ENCODE peak calls at places on chromosomes 1 and 21, in six cellular contexts. X is right lobe of liver; L is CD4-positive, alpha-beta memory T cell; O is IMR-90; N is naive thymus-derived CD4-positive, alpha-beta T cell; Z is brain microvascular endothelial cell. E is an unnamed sample.

GRCh38 chr1:221565718-221566117 is 176.2 kb downstream of the DUSP10 start:
- DNase-seq in X (no peak), L (no peak), O (no peak), N (no peak), Z (no peak), E (no peak)

GRCh38 chr1:54985556-54985955 is 5.1 kb downstream of the TMEM61 start:
- DNase-seq in X (no peak), L (no peak), O (no peak), N (no peak), Z (no peak), E (no peak)

GRCh38 chr21:24224411-24224810 is 1382.9 kb downstream of the MRPL39 start:
- DNase-seq in X (no peak), L (no peak), O (no peak), N (no peak), Z (no peak), E (no peak)

GRCh38 chr1:93673159-93673657 is 8.4 kb downstream of the BCAR3 start:
- DNase-seq in X (no peak), L (no peak), O (peak), N (no peak), Z (no peak), E (no peak)

GRCh38 chr1:21492171-21492625 is 17.0 kb upstream of the ALPL start:
- DNase-seq in X (no peak), L (no peak), O (no peak), N (no peak), Z (no peak), E (no peak)

GRCh38 chr1:224168859-224169380 is 14.1 kb upstream of the DEGS1 start:
- DNase-seq in X (peak), L (peak), O (peak), N (peak), Z (peak), E (peak)

GRCh38 chr1:20720631-20721051 is 2.8 kb upstream of the KIF17 start:
- DNase-seq in X (peak), L (no peak), O (no peak), N (no peak), Z (no peak), E (no peak)

GRCh38 chr21:41899431-41900202 is 20.5 kb upstream of the PRDM15 start:
- DNase-seq in X (no peak), L (no peak), O (no peak), N (peak), Z (no peak), E (peak)

GRCh38 chr1:155478270-155478852 is 84.2 kb downstream of the ASH1L start:
- DNase-seq in X (no peak), L (no peak), O (no peak), N (no peak), Z (no peak), E (no peak)

GRCh38 chr1:39992229-39992628 is 37.3 kb downstream of the MFSD2A start:
- DNase-seq in X (no peak), L (no peak), O (peak), N (no peak), Z (peak), E (no peak)

GRCh38 chr1:228150458-228151169 is 884 bp downstream of the GJC2 start:
- DNase-seq in X (peak), L (peak), O (peak), N (no peak), Z (no peak), E (peak)

GRCh38 chr1:171911506-171911905 is 70.2 kb downstream of the DNM3 start:
- DNase-seq in X (no peak), L (no peak), O (no peak), N (no peak), Z (no peak), E (no peak)

GRCh38 chr1:21241761-21242581 is 48.3 kb downstream of the ECE1 start:
- DNase-seq in X (no peak), L (no peak), O (peak), N (no peak), Z (no peak), E (no peak)

GRCh38 chr1:56910441-56910985 is 55.3 kb downstream of the C8B start:
- DNase-seq in X (peak), L (no peak), O (no peak), N (no peak), Z (no peak), E (peak)

GRCh38 chr1:248714248-248714647 is 11.7 kb upstream of the OR14I1 start:
- DNase-seq in X (no peak), L (no peak), O (no peak), N (no peak), Z (no peak), E (no peak)

GRCh38 chr1:236338096-236338495 is 56.0 kb upstream of the EDARADD start:
- DNase-seq in X (no peak), L (no peak), O (peak), N (no peak), Z (peak), E (no peak)

DNA sequence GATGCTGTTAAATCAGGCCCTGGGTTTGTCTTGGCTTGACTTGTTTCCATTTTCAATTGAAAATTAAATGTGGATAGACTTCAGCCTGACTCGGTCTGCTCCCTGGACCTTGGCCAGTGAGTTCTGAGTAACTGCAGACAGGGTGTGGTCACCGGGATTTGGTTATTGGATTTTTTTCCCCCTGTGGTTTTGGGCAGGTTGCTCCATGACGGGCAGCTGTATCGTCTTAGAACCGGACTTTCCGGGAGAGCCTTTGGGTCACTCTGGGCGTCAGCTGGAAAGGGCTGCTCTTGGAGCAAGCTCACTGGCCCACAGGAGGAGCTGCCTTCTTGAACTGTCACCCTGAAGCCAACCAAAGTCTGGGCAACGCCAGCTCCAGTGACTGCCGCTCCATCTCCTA is 75.0 kb downstream of the CLIC6 start:
- DNase-seq in X (no peak), L (no peak), O (peak), N (no peak), Z (peak), E (no peak)
- H3K27ac ChIP-seq in X (no peak), L (no peak), O (no peak), N (no peak), Z (no peak), E (no peak)

GRCh38 chr1:31715097-31715872 is 11.5 kb upstream of the COL16A1 start:
- DNase-seq in X (peak), L (no peak), O (peak), N (no peak), Z (peak), E (peak)
- H3K27ac ChIP-seq in X (peak), L (no peak), O (peak), N (no peak), Z (peak), E (peak)

GRCh38 chr1:25810341-25811299 is 9.1 kb upstream of the MTFR1L start:
- DNase-seq in X (peak), L (peak), O (peak), N (peak), Z (peak), E (peak)
- H3K27ac ChIP-seq in X (no peak), L (no peak), O (no peak), N (no peak), Z (no peak), E (no peak)

GRCh38 chr1:202129453-202130274 is 6.9 kb downstream of the GPR37L1 start:
- DNase-seq in X (no peak), L (no peak), O (no peak), N (no peak), Z (no peak), E (peak)
- H3K27ac ChIP-seq in X (no peak), L (no peak), O (no peak), N (no peak), Z (no peak), E (peak)

GRCh38 chr21:34737115-34737514 is 68.3 kb downstream of the CLIC6 start:
- DNase-seq in X (no peak), L (no peak), O (no peak), N (no peak), Z (no peak), E (no peak)
- H3K27ac ChIP-seq in X (no peak), L (no peak), O (no peak), N (no peak), Z (no peak), E (no peak)

GRCh38 chr1:229199261-229199850 is 71.6 kb upstream of the RAB4A start:
- DNase-seq in X (no peak), L (no peak), O (no peak), N (no peak), Z (no peak), E (no peak)
- H3K27ac ChIP-seq in X (peak), L (no peak), O (no peak), N (no peak), Z (no peak), E (no peak)

GRCh38 chr1:160830321-160831153 is 32.1 kb downstream of the CD244 start:
- DNase-seq in X (peak), L (peak), O (peak), N (peak), Z (peak), E (peak)
- H3K27ac ChIP-seq in X (no peak), L (no peak), O (no peak), N (peak), Z (no peak), E (no peak)

GRCh38 chr1:186404454-186405051 is 28.9 kb downstream of the ODR4 start:
- DNase-seq in X (no peak), L (no peak), O (peak), N (peak), Z (peak), E (no peak)
- H3K27ac ChIP-seq in X (no peak), L (no peak), O (no peak), N (no peak), Z (peak), E (no peak)

DNA sequence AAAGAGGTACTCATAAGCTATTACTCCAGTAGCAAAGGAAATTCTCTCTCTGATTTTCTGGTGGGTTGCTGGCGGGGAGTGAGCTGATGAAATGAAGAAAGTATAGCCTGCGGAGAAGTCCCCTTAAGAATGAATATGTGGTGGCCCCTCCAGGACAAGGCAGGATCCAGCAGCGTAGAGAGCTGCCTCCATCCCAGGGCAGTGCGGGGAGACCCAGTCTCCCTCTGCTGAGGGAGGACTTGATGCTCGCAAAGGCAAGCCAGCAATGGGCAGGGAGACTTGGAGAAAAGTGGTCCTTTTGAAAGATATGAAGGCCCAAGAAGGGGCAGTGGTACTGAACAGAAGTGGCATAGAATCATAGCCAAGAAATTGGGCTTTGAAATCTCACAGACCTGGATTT is 106.0 kb upstream of the SLC44A3 start:
- DNase-seq in X (no peak), L (no peak), O (no peak), N (no peak), Z (no peak), E (no peak)
- H3K27ac ChIP-seq in X (no peak), L (no peak), O (peak), N (no peak), Z (peak), E (no peak)

GRCh38 chr1:184085667-184086066 is 34.1 kb downstream of the TSEN15 start:
- DNase-seq in X (no peak), L (no peak), O (no peak), N (no peak), Z (no peak), E (no peak)
- H3K27ac ChIP-seq in X (no peak), L (no peak), O (no peak), N (no peak), Z (no peak), E (no peak)

E was measured in adrenal gland.